ENCODE peak calls at places on chromosomes 3 and 15, in four cellular contexts. T is HepG2, D is GM12878, L is H1. M is an unnamed sample.
A peak's percentile ranks its signal among the peaks of the same experiment; 100 is the strongest.

GRCh38 chr15:38893920-38894259 is 329.3 kb upstream of the RASGRP1 start:
- DNase-seq in T (no peak), D (no peak), L (no peak), M (no peak)

GRCh38 chr3:24952388-24952787 is 457.7 kb upstream of the THRB start:
- DNase-seq in T (no peak), D (no peak), L (peak; percentile 50), M (peak; percentile 52)

GRCh38 chr15:51108933-51109550 is 14.3 kb upstream of the TNFAIP8L3 start:
- DNase-seq in T (no peak), D (no peak), L (no peak), M (no peak)

GRCh38 chr3:3110299-3110630 is at the start of gene IL5RA:
- DNase-seq in T (no peak), D (no peak), L (no peak), M (no peak)

GRCh38 chr3:45140392-45140791 is 5.8 kb downstream of the CDCP1 start:
- DNase-seq in T (no peak), D (no peak), L (no peak), M (no peak)

GRCh38 chr15:41797194-41797593 is 22.9 kb downstream of the MAPKBP1 start:
- DNase-seq in T (no peak), D (no peak), L (no peak), M (no peak)

GRCh38 chr3:111070772-111071256 is 802 bp upstream of the NECTIN3 start:
- DNase-seq in T (peak; percentile 5), D (no peak), L (no peak), M (no peak)

GRCh38 chr3:8363200-8363599 is 138.4 kb upstream of the LMCD1 start:
- DNase-seq in T (no peak), D (no peak), L (no peak), M (no peak)

GRCh38 chr15:45468294-45468693 is 54.3 kb downstream of the SLC30A4 start:
- DNase-seq in T (no peak), D (no peak), L (no peak), M (no peak)

GRCh38 chr3:126939347-126939735 is 43.6 kb upstream of the PLXNA1 start:
- DNase-seq in T (no peak), D (no peak), L (no peak), M (no peak)

GRCh38 chr3:13077431-13078157 is 4.4 kb upstream of the IQSEC1 start:
- DNase-seq in T (no peak), D (no peak), L (no peak), M (no peak)

GRCh38 chr15:41487802-41488201 is 5.9 kb upstream of the ITPKA start:
- DNase-seq in T (no peak), D (no peak), L (no peak), M (no peak)

GRCh38 chr3:105359098-105359762 is 7.5 kb upstream of the ALCAM start:
- DNase-seq in T (no peak), D (no peak), L (no peak), M (no peak)

GRCh38 chr3:114804099-114804498 is 343.0 kb downstream of the ZBTB20 start:
- DNase-seq in T (no peak), D (no peak), L (no peak), M (no peak)

GRCh38 chr15:69064649-69065048 is 50.2 kb downstream of the NOX5 start:
- DNase-seq in T (no peak), D (no peak), L (no peak), M (no peak)

GRCh38 chr3:175456496-175456895 is 597.4 kb downstream of the NAALADL2 start:
- DNase-seq in T (no peak), D (no peak), L (no peak), M (no peak)

GRCh38 chr3:143751643-143752178 is 96.6 kb downstream of the SLC9A9 start:
- DNase-seq in T (no peak), D (peak; percentile 24), L (no peak), M (no peak)

GRCh38 chr3:123880998-123881561 is 3.1 kb downstream of the MYLK start:
- DNase-seq in T (peak; percentile 40), D (no peak), L (no peak), M (no peak)

GRCh38 chr15:26028086-26028740 is 165.1 kb upstream of the ATP10A start:
- DNase-seq in T (no peak), D (no peak), L (no peak), M (no peak)

GRCh38 chr3:42012935-42013651 is 51.2 kb upstream of the ULK4 start:
- DNase-seq in T (peak; percentile 37), D (peak; percentile 86), L (peak; percentile 72), M (no peak)

GRCh38 chr3:138412821-138413531 is 21.4 kb upstream of the ESYT3 start:
- DNase-seq in T (no peak), D (no peak), L (no peak), M (no peak)

GRCh38 chr3:188084751-188085595 is 69.0 kb upstream of the LPP start:
- DNase-seq in T (peak; percentile 9), D (no peak), L (no peak), M (no peak)

GRCh38 chr15:49430046-49430445 is 7.0 kb downstream of the FGF7 start:
- DNase-seq in T (no peak), D (no peak), L (no peak), M (no peak)

GRCh38 chr3:184604039-184604955 is 42.7 kb downstream of the EPHB3 start:
- DNase-seq in T (no peak), D (no peak), L (peak; percentile 65), M (no peak)

GRCh38 chr15:38254065-38254883 is 1.6 kb downstream of the SPRED1 start:
- DNase-seq in T (peak; percentile 69), D (peak; percentile 39), L (no peak), M (no peak)

GRCh38 chr3:42718338-42718737 is 15.7 kb upstream of the HHATL start:
- DNase-seq in T (no peak), D (no peak), L (peak; percentile 7), M (no peak)

GRCh38 chr3:123084738-123085237 is 18.0 kb downstream of the PDIA5 start:
- DNase-seq in T (peak; percentile 60), D (no peak), L (no peak), M (no peak)

GRCh38 chr15:77642793-77643430 is 10.2 kb upstream of the LINGO1 start:
- DNase-seq in T (peak; percentile 9), D (no peak), L (no peak), M (no peak)

GRCh38 chr3:148582126-148582525 is 115.6 kb upstream of the AGTR1 start:
- DNase-seq in T (no peak), D (no peak), L (no peak), M (no peak)

GRCh38 chr3:132418916-132419315 is 1.6 kb downstream of the DNAJC13 start:
- DNase-seq in T (no peak), D (no peak), L (no peak), M (no peak)
- H3K9ac ChIP-seq in T (peak overlapping the region; percentile 95), D (peak overlapping the region; percentile 87), L (no peak overlapping the region), M (peak overlapping the region; percentile 99)

GRCh38 chr3:193902557-193903256 is 233.2 kb upstream of the HES1 start:
- DNase-seq in T (no peak), D (no peak), L (no peak), M (no peak)
- TF ChIP-seq SUZ12 in T (no peak), D (no peak), L (no peak), M (no peak)

DNA sequence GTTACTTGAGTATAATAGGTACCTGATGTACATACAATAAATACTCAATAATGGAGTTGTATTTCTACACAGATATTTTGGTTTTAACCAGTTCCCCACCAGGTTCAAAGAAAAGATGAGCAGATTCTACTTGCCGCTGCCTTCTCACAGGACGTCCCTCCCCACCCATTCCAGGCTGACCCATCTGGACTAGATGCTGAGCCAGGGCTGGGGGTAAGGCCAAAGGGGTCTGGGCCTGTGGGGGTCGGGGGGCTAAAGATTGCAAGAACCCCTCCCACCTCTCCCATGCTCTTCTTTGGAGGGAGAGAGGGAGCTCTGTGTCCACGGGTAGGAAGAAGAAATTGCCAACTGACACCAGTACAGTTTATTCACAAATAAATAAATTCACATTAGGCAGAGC is 1.5 kb downstream of the MESP1 start:
- DNase-seq in T (no peak), D (no peak), L (no peak), M (no peak)
- H3K9ac ChIP-seq in T (no peak overlapping the region), D (no peak overlapping the region), L (no peak overlapping the region), M (peak overlapping the region; percentile 75)

DNA sequence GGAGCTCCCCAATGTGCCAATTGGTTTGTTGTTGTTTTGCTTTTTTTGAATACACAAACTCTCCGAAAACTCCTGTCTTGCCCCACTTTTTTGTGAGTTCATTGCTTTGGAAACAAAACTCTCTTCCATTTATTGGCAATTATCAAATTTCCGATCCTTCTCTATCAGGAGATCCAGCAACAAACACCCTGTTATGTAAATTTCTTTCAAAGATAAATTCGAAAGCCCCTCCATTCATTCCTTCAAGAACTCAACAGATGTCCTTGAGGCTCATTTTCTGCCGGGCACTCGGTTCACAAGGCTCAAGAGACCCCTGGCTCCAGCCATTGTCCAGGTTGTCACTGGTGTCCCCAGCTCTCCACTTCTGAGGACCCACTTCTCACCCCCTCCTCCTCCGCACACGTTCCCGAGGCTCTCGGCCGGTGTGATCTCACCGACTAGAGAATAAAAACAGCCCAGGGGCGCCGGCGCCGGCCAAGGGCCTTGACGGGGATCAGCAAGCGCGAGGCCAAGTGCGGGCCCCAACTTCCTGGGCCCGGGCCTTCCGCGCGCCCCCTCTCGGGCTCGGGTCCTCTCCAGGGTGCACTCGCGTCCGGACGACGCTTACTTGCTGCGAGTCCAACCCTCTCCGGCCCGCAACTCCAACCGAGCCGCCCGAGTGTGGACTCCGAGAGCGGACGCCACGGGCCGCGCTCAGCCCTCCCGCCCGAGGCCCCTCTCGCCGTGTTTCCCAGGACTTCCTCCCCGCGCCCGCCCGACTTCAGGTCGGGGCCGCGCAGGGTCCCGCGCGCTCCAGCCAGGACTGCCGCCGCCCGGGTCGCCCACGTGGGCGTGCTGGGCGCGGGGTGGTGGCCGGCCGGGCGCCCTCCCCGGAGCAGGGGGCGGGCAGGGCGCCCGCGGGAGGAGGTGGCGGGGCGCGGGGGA is 533 bp upstream of the SMAD3 start:
- DNase-seq in T (peak; percentile 67), D (no peak), L (peak; percentile 81), M (peak; percentile 61)
- TF ChIP-seq SUZ12 in T (no peak), D (no peak), L (no peak), M (no peak)

DNA sequence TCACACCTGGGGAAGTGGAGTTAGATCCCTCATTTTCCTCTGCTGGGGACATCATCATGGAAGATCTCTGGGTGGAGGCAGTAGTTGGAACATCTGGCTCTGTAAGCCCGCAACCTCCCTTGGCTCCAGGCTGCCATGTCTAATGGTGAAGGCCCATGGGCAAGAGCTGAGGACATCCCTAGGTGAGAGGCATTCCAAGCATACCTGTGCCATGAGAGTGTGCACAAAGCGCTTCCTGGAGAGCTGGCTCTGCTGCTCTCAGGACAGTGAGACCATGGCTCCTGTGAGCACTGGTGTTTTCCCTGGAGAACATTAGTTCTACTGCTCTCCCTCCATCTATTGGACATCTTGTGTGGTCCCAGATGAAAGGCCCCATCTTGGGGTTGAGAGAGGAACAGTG is 7.7 kb downstream of the MAPKAPK3 start:
- DNase-seq in T (peak; percentile 45), D (no peak), L (no peak), M (no peak)
- H3K9ac ChIP-seq in T (no peak overlapping the region), D (no peak overlapping the region), L (no peak overlapping the region), M (no peak overlapping the region)

GRCh38 chr3:134384963-134385362 is 10.7 kb upstream of the AMOTL2 start:
- DNase-seq in T (no peak), D (no peak), L (peak; percentile 42), M (no peak)

GRCh38 chr3:134380249-134380648 is 6.0 kb upstream of the AMOTL2 start:
- DNase-seq in T (no peak), D (no peak), L (no peak), M (no peak)

GRCh38 chr3:134378818-134379217 is 4.6 kb upstream of the AMOTL2 start:
- DNase-seq in T (no peak), D (no peak), L (peak; percentile 33), M (no peak)

GRCh38 chr3:134381048-134381447 is 6.8 kb upstream of the AMOTL2 start:
- DNase-seq in T (no peak), D (no peak), L (no peak), M (no peak)

GRCh38 chr3:134381836-134382442 is 7.7 kb upstream of the AMOTL2 start:
- DNase-seq in T (no peak), D (no peak), L (no peak), M (no peak)
- TF ChIP-seq SUZ12 in T (no peak), D (no peak), L (no peak), M (no peak)

GRCh38 chr3:43998841-43999805 is 242.6 kb upstream of the TOPAZ1 start:
- DNase-seq in T (no peak), D (no peak), L (peak; percentile 83), M (no peak)
- H3K9ac ChIP-seq in T (no peak overlapping the region), D (peak overlapping the region; percentile 37), L (peak overlapping the region; percentile 6), M (peak overlapping the region; percentile 85)

M was measured in NT2/D1.